ENCODE peak calls at places on chromosomes 13 and 19, in six cellular contexts. One of them, this sample, is unnamed.

GRCh38 chr13:105587786-105588185 is 947.7 kb downstream of the EFNB2 start:
- DNase-seq in left ventricle myocardium inferior: no peak
- DNase-seq in tibial nerve: no peak
- DNase-seq in AG10803: no peak
- DNase-seq in brain microvascular endothelial cell: peak
- DNase-seq in activated B cell treated with CpG ODN at 0.5 μM for 24 hours: no peak
- DNase-seq in this sample: no peak

GRCh38 chr13:96771501-96772367 is 222.5 kb downstream of the OXGR1 start:
- DNase-seq in left ventricle myocardium inferior: no peak
- DNase-seq in tibial nerve: no peak
- DNase-seq in AG10803: peak
- DNase-seq in brain microvascular endothelial cell: no peak
- DNase-seq in activated B cell treated with CpG ODN at 0.5 μM for 24 hours: no peak
- DNase-seq in this sample: no peak

GRCh38 chr19:16825312-16826168 is 3.7 kb upstream of the SIN3B start:
- DNase-seq in left ventricle myocardium inferior: peak
- DNase-seq in tibial nerve: peak
- DNase-seq in AG10803: no peak
- DNase-seq in brain microvascular endothelial cell: peak
- DNase-seq in activated B cell treated with CpG ODN at 0.5 μM for 24 hours: no peak
- DNase-seq in this sample: no peak

GRCh38 chr13:45909724-45910123 is 58.2 kb upstream of the SIAH3 start:
- DNase-seq in left ventricle myocardium inferior: no peak
- DNase-seq in tibial nerve: no peak
- DNase-seq in AG10803: peak
- DNase-seq in brain microvascular endothelial cell: no peak
- DNase-seq in activated B cell treated with CpG ODN at 0.5 μM for 24 hours: no peak
- DNase-seq in this sample: no peak

GRCh38 chr13:97221491-97221890 is 642 bp upstream of the MBNL2 start:
- DNase-seq in left ventricle myocardium inferior: no peak
- DNase-seq in tibial nerve: no peak
- DNase-seq in AG10803: no peak
- DNase-seq in brain microvascular endothelial cell: no peak
- DNase-seq in activated B cell treated with CpG ODN at 0.5 μM for 24 hours: no peak
- DNase-seq in this sample: no peak

GRCh38 chr13:100387416-100387815 is 201.2 kb downstream of the GGACT start:
- DNase-seq in left ventricle myocardium inferior: no peak
- DNase-seq in tibial nerve: no peak
- DNase-seq in AG10803: no peak
- DNase-seq in brain microvascular endothelial cell: no peak
- DNase-seq in activated B cell treated with CpG ODN at 0.5 μM for 24 hours: no peak
- DNase-seq in this sample: no peak

GRCh38 chr13:75771818-75772217 is 135.7 kb downstream of the LMO7 start:
- DNase-seq in left ventricle myocardium inferior: no peak
- DNase-seq in tibial nerve: no peak
- DNase-seq in AG10803: peak
- DNase-seq in brain microvascular endothelial cell: peak
- DNase-seq in activated B cell treated with CpG ODN at 0.5 μM for 24 hours: no peak
- DNase-seq in this sample: no peak

GRCh38 chr13:75416327-75417005 is 65.5 kb downstream of the TBC1D4 start:
- DNase-seq in left ventricle myocardium inferior: no peak
- DNase-seq in tibial nerve: no peak
- DNase-seq in AG10803: no peak
- DNase-seq in brain microvascular endothelial cell: no peak
- DNase-seq in activated B cell treated with CpG ODN at 0.5 μM for 24 hours: no peak
- DNase-seq in this sample: no peak

GRCh38 chr19:46931197-46931596 is 70.4 kb downstream of the ARHGAP35 start:
- DNase-seq in left ventricle myocardium inferior: no peak
- DNase-seq in tibial nerve: no peak
- DNase-seq in AG10803: no peak
- DNase-seq in brain microvascular endothelial cell: no peak
- DNase-seq in activated B cell treated with CpG ODN at 0.5 μM for 24 hours: no peak
- DNase-seq in this sample: no peak

GRCh38 chr19:4185413-4186086 is 3.1 kb downstream of the ANKRD24 start:
- DNase-seq in left ventricle myocardium inferior: no peak
- DNase-seq in tibial nerve: no peak
- DNase-seq in AG10803: no peak
- DNase-seq in brain microvascular endothelial cell: no peak
- DNase-seq in activated B cell treated with CpG ODN at 0.5 μM for 24 hours: no peak
- DNase-seq in this sample: no peak

GRCh38 chr13:110712849-110713641 is 455 bp upstream of the ING1 start:
- DNase-seq in left ventricle myocardium inferior: peak
- DNase-seq in tibial nerve: peak
- DNase-seq in AG10803: peak
- DNase-seq in brain microvascular endothelial cell: peak
- DNase-seq in activated B cell treated with CpG ODN at 0.5 μM for 24 hours: peak
- DNase-seq in this sample: peak

GRCh38 chr13:99354371-99354951 is 47.3 kb upstream of the GPR183 start:
- DNase-seq in left ventricle myocardium inferior: no peak
- DNase-seq in tibial nerve: no peak
- DNase-seq in AG10803: peak
- DNase-seq in brain microvascular endothelial cell: no peak
- DNase-seq in activated B cell treated with CpG ODN at 0.5 μM for 24 hours: no peak
- DNase-seq in this sample: no peak

GRCh38 chr13:112940236-112940635 is 28.8 kb upstream of the MCF2L start:
- DNase-seq in left ventricle myocardium inferior: no peak
- DNase-seq in tibial nerve: no peak
- DNase-seq in AG10803: no peak
- DNase-seq in brain microvascular endothelial cell: no peak
- DNase-seq in activated B cell treated with CpG ODN at 0.5 μM for 24 hours: no peak
- DNase-seq in this sample: no peak

GRCh38 chr13:98843482-98843877 is 91.0 kb upstream of the SLC15A1 start:
- DNase-seq in left ventricle myocardium inferior: no peak
- DNase-seq in tibial nerve: no peak
- DNase-seq in AG10803: no peak
- DNase-seq in brain microvascular endothelial cell: no peak
- DNase-seq in activated B cell treated with CpG ODN at 0.5 μM for 24 hours: no peak
- DNase-seq in this sample: no peak

GRCh38 chr13:57633141-57633949 is 1.8 kb downstream of the PCDH17 start:
- DNase-seq in left ventricle myocardium inferior: peak
- DNase-seq in tibial nerve: no peak
- DNase-seq in AG10803: no peak
- DNase-seq in brain microvascular endothelial cell: no peak
- DNase-seq in activated B cell treated with CpG ODN at 0.5 μM for 24 hours: no peak
- DNase-seq in this sample: peak

GRCh38 chr19:1376415-1376805 is 7.3 kb upstream of the NDUFS7 start:
- DNase-seq in left ventricle myocardium inferior: no peak
- DNase-seq in tibial nerve: no peak
- DNase-seq in AG10803: no peak
- DNase-seq in brain microvascular endothelial cell: no peak
- DNase-seq in activated B cell treated with CpG ODN at 0.5 μM for 24 hours: no peak
- DNase-seq in this sample: no peak

GRCh38 chr13:42355118-42355840 is 83.3 kb downstream of the AKAP11 start:
- DNase-seq in left ventricle myocardium inferior: no peak
- DNase-seq in tibial nerve: no peak
- DNase-seq in AG10803: no peak
- DNase-seq in brain microvascular endothelial cell: no peak
- DNase-seq in activated B cell treated with CpG ODN at 0.5 μM for 24 hours: no peak
- DNase-seq in this sample: no peak

GRCh38 chr19:13037161-13037560 is 41.9 kb downstream of the NFIX start:
- DNase-seq in left ventricle myocardium inferior: no peak
- DNase-seq in tibial nerve: no peak
- DNase-seq in AG10803: peak
- DNase-seq in brain microvascular endothelial cell: peak
- DNase-seq in activated B cell treated with CpG ODN at 0.5 μM for 24 hours: no peak
- DNase-seq in this sample: no peak

GRCh38 chr13:114097893-114098688 is 34.3 kb downstream of the RASA3 start:
- DNase-seq in left ventricle myocardium inferior: no peak
- DNase-seq in tibial nerve: no peak
- DNase-seq in AG10803: no peak
- DNase-seq in brain microvascular endothelial cell: no peak
- DNase-seq in activated B cell treated with CpG ODN at 0.5 μM for 24 hours: no peak
- DNase-seq in this sample: peak

GRCh38 chr19:12872941-12873890 is 8.0 kb downstream of the DNASE2 start:
- DNase-seq in left ventricle myocardium inferior: no peak
- DNase-seq in tibial nerve: no peak
- DNase-seq in AG10803: peak
- DNase-seq in brain microvascular endothelial cell: peak
- DNase-seq in activated B cell treated with CpG ODN at 0.5 μM for 24 hours: no peak
- DNase-seq in this sample: no peak

GRCh38 chr13:58620171-58620570 is 988.6 kb downstream of the PCDH17 start:
- DNase-seq in left ventricle myocardium inferior: no peak
- DNase-seq in tibial nerve: no peak
- DNase-seq in AG10803: no peak
- DNase-seq in brain microvascular endothelial cell: no peak
- DNase-seq in activated B cell treated with CpG ODN at 0.5 μM for 24 hours: no peak
- DNase-seq in this sample: no peak

GRCh38 chr13:107276936-107277335 is 709.0 kb upstream of the ARGLU1 start:
- DNase-seq in left ventricle myocardium inferior: no peak
- DNase-seq in tibial nerve: no peak
- DNase-seq in AG10803: peak
- DNase-seq in brain microvascular endothelial cell: no peak
- DNase-seq in activated B cell treated with CpG ODN at 0.5 μM for 24 hours: no peak
- DNase-seq in this sample: no peak

GRCh38 chr19:31586282-31586681 is 237.0 kb upstream of the TSHZ3 start:
- DNase-seq in left ventricle myocardium inferior: no peak
- DNase-seq in tibial nerve: no peak
- DNase-seq in AG10803: no peak
- DNase-seq in brain microvascular endothelial cell: no peak
- DNase-seq in activated B cell treated with CpG ODN at 0.5 μM for 24 hours: no peak
- DNase-seq in this sample: no peak

GRCh38 chr19:1395194-1396018 is 5.9 kb downstream of the GAMT start:
- DNase-seq in left ventricle myocardium inferior: no peak
- DNase-seq in tibial nerve: no peak
- DNase-seq in AG10803: no peak
- DNase-seq in brain microvascular endothelial cell: no peak
- DNase-seq in activated B cell treated with CpG ODN at 0.5 μM for 24 hours: no peak
- DNase-seq in this sample: no peak

GRCh38 chr13:59746291-59746962 is 417.3 kb downstream of the DIAPH3 start:
- DNase-seq in left ventricle myocardium inferior: no peak
- DNase-seq in tibial nerve: no peak
- DNase-seq in AG10803: peak
- DNase-seq in brain microvascular endothelial cell: peak
- DNase-seq in activated B cell treated with CpG ODN at 0.5 μM for 24 hours: no peak
- DNase-seq in this sample: no peak

GRCh38 chr19:46785054-46785979 is 3.1 kb downstream of the SLC1A5 start:
- DNase-seq in left ventricle myocardium inferior: no peak
- DNase-seq in tibial nerve: no peak
- DNase-seq in AG10803: peak
- DNase-seq in brain microvascular endothelial cell: no peak
- DNase-seq in activated B cell treated with CpG ODN at 0.5 μM for 24 hours: no peak
- DNase-seq in this sample: no peak

GRCh38 chr19:48480476-48481190 is 11.5 kb downstream of the CYTH2 start:
- DNase-seq in left ventricle myocardium inferior: peak
- DNase-seq in tibial nerve: peak
- DNase-seq in AG10803: peak
- DNase-seq in brain microvascular endothelial cell: peak
- DNase-seq in activated B cell treated with CpG ODN at 0.5 μM for 24 hours: no peak
- DNase-seq in this sample: no peak

GRCh38 chr13:40389081-40389641 is 277.3 kb downstream of the FOXO1 start:
- DNase-seq in left ventricle myocardium inferior: no peak
- DNase-seq in tibial nerve: no peak
- DNase-seq in AG10803: no peak
- DNase-seq in brain microvascular endothelial cell: no peak
- DNase-seq in activated B cell treated with CpG ODN at 0.5 μM for 24 hours: no peak
- DNase-seq in this sample: no peak

GRCh38 chr13:33016414-33017409 is at the start of gene KL:
- DNase-seq in left ventricle myocardium inferior: peak
- DNase-seq in tibial nerve: no peak
- DNase-seq in AG10803: no peak
- DNase-seq in brain microvascular endothelial cell: no peak
- DNase-seq in activated B cell treated with CpG ODN at 0.5 μM for 24 hours: no peak
- DNase-seq in this sample: peak

GRCh38 chr19:41298327-41298964 is 11.5 kb upstream of the CCDC97 start:
- DNase-seq in left ventricle myocardium inferior: peak
- DNase-seq in tibial nerve: peak
- DNase-seq in AG10803: peak
- DNase-seq in brain microvascular endothelial cell: peak
- DNase-seq in activated B cell treated with CpG ODN at 0.5 μM for 24 hours: no peak
- DNase-seq in this sample: no peak

GRCh38 chr13:103517066-103517767 is 451.0 kb upstream of the SLC10A2 start:
- DNase-seq in left ventricle myocardium inferior: no peak
- DNase-seq in tibial nerve: no peak
- DNase-seq in AG10803: no peak
- DNase-seq in brain microvascular endothelial cell: no peak
- DNase-seq in activated B cell treated with CpG ODN at 0.5 μM for 24 hours: no peak
- DNase-seq in this sample: no peak

GRCh38 chr19:13729859-13730258 is 34.5 kb upstream of the MRI1 start:
- DNase-seq in left ventricle myocardium inferior: no peak
- DNase-seq in tibial nerve: no peak
- DNase-seq in AG10803: peak
- DNase-seq in brain microvascular endothelial cell: no peak
- DNase-seq in activated B cell treated with CpG ODN at 0.5 μM for 24 hours: no peak
- DNase-seq in this sample: no peak

GRCh38 chr13:109123971-109124370 is 494.6 kb downstream of the MYO16 start:
- DNase-seq in left ventricle myocardium inferior: no peak
- DNase-seq in tibial nerve: no peak
- DNase-seq in AG10803: no peak
- DNase-seq in brain microvascular endothelial cell: no peak
- DNase-seq in activated B cell treated with CpG ODN at 0.5 μM for 24 hours: no peak
- DNase-seq in this sample: no peak
- TF ChIP-seq CTCF in left ventricle myocardium inferior: no peak
- TF ChIP-seq CTCF in tibial nerve: no peak
- TF ChIP-seq CTCF in AG10803: no peak
- TF ChIP-seq CTCF in brain microvascular endothelial cell: no peak
- TF ChIP-seq CTCF in activated B cell treated with CpG ODN at 0.5 μM for 24 hours: no peak
- TF ChIP-seq CTCF in this sample: peak

GRCh38 chr19:18896421-18896841 is 473 bp upstream of the CERS1 start:
- DNase-seq in left ventricle myocardium inferior: no peak
- DNase-seq in tibial nerve: no peak
- DNase-seq in AG10803: no peak
- DNase-seq in brain microvascular endothelial cell: no peak
- DNase-seq in activated B cell treated with CpG ODN at 0.5 μM for 24 hours: no peak
- DNase-seq in this sample: no peak
- TF ChIP-seq CTCF in left ventricle myocardium inferior: no peak
- TF ChIP-seq CTCF in tibial nerve: no peak
- TF ChIP-seq CTCF in AG10803: peak
- TF ChIP-seq CTCF in brain microvascular endothelial cell: peak
- TF ChIP-seq CTCF in activated B cell treated with CpG ODN at 0.5 μM for 24 hours: no peak
- TF ChIP-seq CTCF in this sample: peak

GRCh38 chr13:49560270-49561063 is 24.9 kb downstream of the RCBTB1 start:
- DNase-seq in left ventricle myocardium inferior: no peak
- DNase-seq in tibial nerve: no peak
- DNase-seq in AG10803: no peak
- DNase-seq in brain microvascular endothelial cell: peak
- DNase-seq in activated B cell treated with CpG ODN at 0.5 μM for 24 hours: no peak
- DNase-seq in this sample: no peak
- TF ChIP-seq CTCF in left ventricle myocardium inferior: peak
- TF ChIP-seq CTCF in tibial nerve: no peak
- TF ChIP-seq CTCF in AG10803: no peak
- TF ChIP-seq CTCF in brain microvascular endothelial cell: peak
- TF ChIP-seq CTCF in activated B cell treated with CpG ODN at 0.5 μM for 24 hours: no peak
- TF ChIP-seq CTCF in this sample: peak

DNA sequence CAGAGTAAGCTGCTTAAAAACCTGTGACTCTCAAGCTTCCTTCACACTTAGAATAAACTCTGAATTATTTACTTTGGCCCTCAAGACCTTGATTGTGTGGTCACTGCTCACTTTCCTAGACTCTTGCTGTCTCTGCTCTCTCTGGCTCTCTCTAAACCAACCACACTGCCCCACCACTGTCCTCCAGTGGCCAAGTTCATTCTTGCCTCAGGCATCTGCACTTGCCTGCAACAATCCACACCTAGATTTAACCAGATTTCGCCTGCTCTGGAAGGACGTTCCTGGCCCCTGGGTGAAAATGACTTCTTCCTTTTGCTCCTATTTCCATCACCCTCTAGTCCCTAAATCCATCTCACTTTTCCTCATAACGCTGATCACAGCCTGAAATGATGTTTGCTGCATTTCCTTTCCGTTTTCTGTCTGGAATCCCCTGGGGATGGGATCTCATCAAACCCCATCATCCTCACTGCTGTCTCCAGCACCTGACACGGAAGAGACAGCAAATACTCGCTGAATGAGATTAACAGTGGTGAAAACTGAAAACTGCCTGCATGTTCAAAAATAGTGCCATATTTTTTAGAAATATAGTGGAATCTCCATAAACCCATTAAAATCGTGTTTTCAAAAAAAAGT is 232.6 kb downstream of the UQCRFS1 start:
- DNase-seq in left ventricle myocardium inferior: no peak
- DNase-seq in tibial nerve: no peak
- DNase-seq in AG10803: peak
- DNase-seq in brain microvascular endothelial cell: peak
- DNase-seq in activated B cell treated with CpG ODN at 0.5 μM for 24 hours: no peak
- DNase-seq in this sample: no peak
- TF ChIP-seq CTCF in left ventricle myocardium inferior: peak
- TF ChIP-seq CTCF in tibial nerve: no peak
- TF ChIP-seq CTCF in AG10803: peak
- TF ChIP-seq CTCF in brain microvascular endothelial cell: peak
- TF ChIP-seq CTCF in activated B cell treated with CpG ODN at 0.5 μM for 24 hours: no peak
- TF ChIP-seq CTCF in this sample: peak

This sample was measured in chondrocyte.